ENCODE peak calls at places on chromosomes 2 and 18, in eight cellular contexts. Z is body of pancreas, B is LoVo, F is Peyer's patch, O is GM23248, P is ELF-1, Y is activated T-cell treated with anti-CD3 and anti-CD28 coated beads for 1 hour, X is tibial artery. G is an unnamed sample.

GRCh38 chr2:147100406-147101035 is 744.3 kb upstream of the ACVR2A start:
- DNase-seq in B (no peak), X (no peak), Z (no peak), P (no peak), Y (no peak), F (no peak), O (peak; percentile 84), G (no peak)

GRCh38 chr2:20425371-20425881 is 21.4 kb upstream of the RHOB start:
- DNase-seq in F (no peak), B (no peak), P (no peak), Y (no peak), Z (no peak), O (peak; percentile 83), X (no peak), G (no peak)

GRCh38 chr2:142946941-142947340 is 69.5 kb downstream of the KYNU start:
- DNase-seq in F (no peak), Y (no peak), P (no peak), X (no peak), O (no peak), B (no peak), Z (no peak), G (no peak)

GRCh38 chr2:20450201-20451108 is 3.6 kb downstream of the RHOB start:
- DNase-seq in P (peak; percentile 95), Z (peak; percentile 49), Y (no peak), B (peak; percentile 32), X (peak; percentile 82), O (peak; percentile 94), F (no peak), G (peak; percentile 87)

GRCh38 chr18:63266888-63267790 is 52.4 kb downstream of the BCL2 start:
- DNase-seq in Z (no peak), B (no peak), P (no peak), X (no peak), O (no peak), Y (no peak), F (no peak), G (no peak)

GRCh38 chr2:169131587-169132512 is 62.5 kb downstream of the DHRS9 start:
- DNase-seq in P (no peak), F (no peak), Y (no peak), O (peak; percentile 50), B (peak; percentile 43), X (no peak), Z (no peak), G (peak; percentile 40)

GRCh38 chr2:10889741-10890215 is 22.0 kb upstream of the KCNF1 start:
- DNase-seq in Z (no peak), O (peak; percentile 44), Y (no peak), P (no peak), X (no peak), F (no peak), B (no peak), G (no peak)

GRCh38 chr18:34660572-34660971 is 49.5 kb upstream of the DTNA start:
- DNase-seq in B (no peak), P (peak; percentile 43), Y (no peak), Z (no peak), F (no peak), O (no peak), X (no peak), G (no peak)

GRCh38 chr2:67272195-67272594 is 124.9 kb upstream of the ETAA1 start:
- DNase-seq in B (no peak), F (no peak), P (no peak), Y (no peak), O (peak; percentile 13), X (no peak), Z (no peak), G (no peak)

GRCh38 chr2:94986392-94986963 is 39.0 kb upstream of the MAL start:
- DNase-seq in O (peak; percentile 77), Z (peak; percentile 65), Y (peak; percentile 7), B (peak; percentile 66), P (peak; percentile 69), F (no peak), X (no peak), G (peak; percentile 62)

GRCh38 chr2:234792566-234792965 is 159.3 kb upstream of the SH3BP4 start:
- DNase-seq in P (peak; percentile 29), Z (no peak), B (no peak), O (no peak), F (no peak), Y (no peak), X (no peak), G (no peak)

GRCh38 chr2:19868705-19869550 is 32.9 kb downstream of the TTC32 start:
- DNase-seq in O (peak; percentile 72), Y (peak; percentile 62), F (peak; percentile 72), Z (no peak), B (no peak), P (peak; percentile 60), X (peak; percentile 50), G (no peak)

GRCh38 chr2:37875332-37875976 is 49.6 kb upstream of the RMDN2 start:
- DNase-seq in B (no peak), O (no peak), X (no peak), Y (no peak), P (peak; percentile 37), F (no peak), Z (no peak), G (no peak)

GRCh38 chr2:74894261-74895030 is 60.5 kb downstream of the HK2 start:
- DNase-seq in X (no peak), P (no peak), Z (no peak), Y (no peak), F (no peak), B (no peak), O (peak; percentile 87), G (no peak)

GRCh38 chr2:152134488-152135280 is 35.8 kb upstream of the CACNB4 start:
- DNase-seq in F (no peak), Z (no peak), X (no peak), P (no peak), O (peak; percentile 53), B (no peak), Y (no peak), G (peak; percentile 42)